ENCODE peak calls at places on chromosomes 3 and 15, in seven cellular contexts. X is OCI-LY7, W is heart right ventricle, L is neural progenitor cell, H is cardiac fibroblast, F is hepatocyte, M is IMR-90. T is an unnamed sample.

GRCh38 chr15:85500729-85501128 is 120.3 kb downstream of the AKAP13 start:
- DNase-seq in X (no peak), W (no peak), L (peak; percentile 73), H (peak; percentile 34), F (no peak), M (peak; percentile 15), T (no peak)

GRCh38 chr3:159765860-159766294 is 222.8 kb upstream of the IL12A start:
- DNase-seq in X (no peak), W (no peak), L (no peak), H (no peak), F (no peak), M (no peak), T (no peak)

GRCh38 chr15:77606142-77607034 is 26.3 kb downstream of the LINGO1 start:
- DNase-seq in X (no peak), W (no peak), L (no peak), H (peak; percentile 43), F (no peak), M (peak; percentile 13), T (no peak)

GRCh38 chr3:13283877-13284264 is 136.3 kb downstream of the NUP210 start:
- DNase-seq in X (no peak), W (no peak), L (no peak), H (no peak), F (no peak), M (no peak), T (no peak)

GRCh38 chr15:82944840-82945239 is 7.7 kb downstream of the HOMER2 start:
- DNase-seq in X (peak; percentile 12), W (no peak), L (no peak), H (no peak), F (no peak), M (no peak), T (peak; percentile 39)

GRCh38 chr15:94580186-94580585 is 348.8 kb downstream of the MCTP2 start:
- DNase-seq in X (no peak), W (no peak), L (no peak), H (no peak), F (no peak), M (no peak), T (no peak)

GRCh38 chr3:60080648-60081047 is 1030.8 kb upstream of the CFAP20DC start:
- DNase-seq in X (peak; percentile 40), W (no peak), L (no peak), H (no peak), F (no peak), M (no peak), T (no peak)

GRCh38 chr3:170703121-170703588 is 117.3 kb upstream of the SLC7A14 start:
- DNase-seq in X (no peak), W (no peak), L (no peak), H (peak; percentile 92), F (no peak), M (peak; percentile 95), T (peak; percentile 89)

GRCh38 chr3:49616491-49616941 is 57.6 kb upstream of the APEH start:
- DNase-seq in X (no peak), W (no peak), L (peak; percentile 32), H (peak; percentile 20), F (peak; percentile 70), M (peak; percentile 56), T (peak; percentile 93)

DNA sequence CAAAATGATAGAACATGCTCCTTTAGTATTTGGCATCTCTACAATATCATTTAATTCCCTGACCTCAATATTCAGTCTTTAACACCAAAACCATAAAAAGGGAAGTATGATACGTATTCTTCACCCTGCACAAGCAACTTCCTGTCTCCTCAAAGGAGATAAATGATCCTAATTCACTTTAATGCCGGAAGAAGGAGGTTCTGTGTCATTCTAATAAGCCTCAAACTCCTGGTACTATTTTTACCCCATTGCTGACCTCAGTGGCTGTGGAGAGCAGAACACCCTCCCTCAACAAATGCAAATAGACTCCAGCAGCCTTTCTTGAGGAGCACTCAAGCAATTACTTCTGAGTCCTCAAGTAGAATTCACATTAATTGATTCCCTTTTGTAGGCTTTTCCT is 173.3 kb downstream of the TMEM108 start:
- DNase-seq in X (peak; percentile 86), W (no peak), L (peak; percentile 62), H (no peak), F (no peak), M (no peak), T (peak; percentile 31)
- H3K4me3 ChIP-seq in X (peak overlapping the region; percentile 46), W (no peak overlapping the region), L (no peak overlapping the region), H (no peak overlapping the region), F (no peak overlapping the region), M (no peak overlapping the region), T (no peak overlapping the region)

GRCh38 chr3:119350114-119350513 is 55.9 kb downstream of the ARHGAP31 start:
- DNase-seq in X (no peak), W (peak; percentile 31), L (peak; percentile 87), H (peak; percentile 46), F (no peak), M (no peak), T (no peak)

GRCh38 chr3:119349353-119349752 is 55.2 kb downstream of the ARHGAP31 start:
- DNase-seq in X (no peak), W (no peak), L (peak; percentile 92), H (no peak), F (no peak), M (no peak), T (no peak)

GRCh38 chr3:119356646-119357045 is 62.5 kb downstream of the ARHGAP31 start:
- DNase-seq in X (no peak), W (no peak), L (no peak), H (peak; percentile 45), F (no peak), M (no peak), T (no peak)

GRCh38 chr3:119352235-119352634 is 58.1 kb downstream of the ARHGAP31 start:
- DNase-seq in X (peak; percentile 72), W (no peak), L (no peak), H (peak; percentile 46), F (no peak), M (peak; percentile 31), T (peak; percentile 38)

DNA sequence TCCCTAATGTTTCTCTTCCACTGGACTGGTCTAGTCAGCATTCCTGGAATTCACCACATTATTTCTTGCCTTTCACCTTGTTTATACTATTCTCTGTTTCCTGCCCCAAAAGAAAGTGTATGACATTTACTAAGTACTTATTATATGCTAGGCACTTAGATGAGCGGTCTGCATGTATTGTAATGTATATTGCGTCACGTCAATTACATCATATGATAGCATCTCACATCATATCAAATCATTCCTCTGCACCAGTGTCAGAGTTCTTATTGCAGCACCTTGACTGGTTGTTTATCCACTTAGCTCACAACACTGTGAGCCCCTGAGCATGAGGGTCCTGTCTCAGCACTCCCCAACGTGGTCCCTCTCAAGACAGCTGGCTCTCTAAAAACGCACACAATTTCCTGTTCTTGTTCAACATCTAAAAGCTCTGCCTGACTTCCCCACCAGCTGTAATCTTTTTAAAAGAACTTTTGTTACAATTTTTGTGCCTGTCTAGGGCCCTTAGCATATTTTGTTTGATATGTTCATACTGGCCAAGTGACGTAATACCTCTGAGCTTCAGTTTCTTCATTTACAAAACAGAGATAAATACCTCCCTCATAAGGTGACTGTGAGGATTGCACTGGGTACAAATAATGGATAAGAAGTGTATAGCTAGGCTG is 58.8 kb downstream of the ARHGAP31 start:
- DNase-seq in X (peak; percentile 67), W (no peak), L (no peak), H (peak; percentile 85), F (peak; percentile 50), M (peak; percentile 89), T (peak; percentile 68)
- TF ChIP-seq CTCF in X (peak; percentile 66), W (peak; percentile 37), L (peak; percentile 37), H (peak; percentile 44), F (peak; percentile 42), M (peak; percentile 64), T (peak; percentile 35)

DNA sequence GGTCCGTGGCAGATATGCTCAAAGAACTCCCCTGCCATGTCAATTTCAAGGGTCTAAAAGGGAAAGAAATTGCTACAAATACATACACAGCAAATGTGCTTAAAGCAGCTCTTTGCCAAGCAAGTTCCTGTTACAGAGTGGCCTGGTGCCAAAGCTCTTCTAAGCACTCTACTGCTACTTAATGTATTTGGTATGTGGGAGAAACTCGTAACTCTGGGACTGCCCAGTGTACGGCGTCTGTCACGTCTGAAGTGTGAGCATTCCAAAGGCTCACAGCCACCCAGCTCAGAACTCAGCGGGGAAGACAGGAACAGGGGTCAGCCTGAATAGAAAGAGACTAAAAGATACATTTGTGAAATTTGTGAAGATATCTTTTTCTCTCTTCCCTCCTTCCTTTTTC is 54.6 kb downstream of the RBMS3 start:
- DNase-seq in X (no peak), W (peak; percentile 51), L (peak; percentile 49), H (peak; percentile 99), F (peak; percentile 92), M (peak; percentile 98), T (peak; percentile 98)
- H3K4me3 ChIP-seq in X (no peak overlapping the region), W (peak overlapping the region; percentile 20), L (no peak overlapping the region), H (peak overlapping the region; percentile 21), F (no peak overlapping the region), M (peak overlapping the region; percentile 26), T (peak overlapping the region; percentile 26)

DNA sequence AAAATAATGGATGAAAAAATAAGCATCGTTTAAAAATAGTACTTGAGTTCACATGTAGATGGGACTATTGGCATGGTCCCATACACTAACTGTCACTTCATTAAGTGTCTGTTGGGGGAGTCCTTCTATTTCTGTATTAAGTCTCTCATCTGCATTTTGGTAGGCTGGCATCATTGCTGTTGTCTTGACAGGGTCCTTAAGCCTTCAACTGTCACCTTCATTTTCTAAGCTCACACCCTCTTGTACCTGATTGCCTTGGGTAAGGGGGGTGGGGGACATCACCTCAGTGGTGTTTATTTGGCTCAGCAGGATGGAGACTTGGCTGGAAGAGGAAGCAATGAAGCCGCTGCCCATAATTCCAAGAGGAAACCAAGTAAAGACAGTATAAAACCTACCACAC is 202.0 kb upstream of the VEPH1 start:
- DNase-seq in X (no peak), W (no peak), L (no peak), H (no peak), F (no peak), M (no peak), T (no peak)
- TF ChIP-seq CTCF in X (no peak), W (no peak), L (no peak), H (no peak), F (no peak), M (no peak), T (no peak)

GRCh38 chr15:66655997-66656396 is 46.0 kb upstream of the SMAD6 start:
- DNase-seq in X (no peak), W (no peak), L (no peak), H (no peak), F (no peak), M (no peak), T (no peak)

GRCh38 chr15:66654718-66655375 is 47.2 kb upstream of the SMAD6 start:
- DNase-seq in X (no peak), W (peak; percentile 56), L (peak; percentile 49), H (no peak), F (peak; percentile 55), M (no peak), T (no peak)

GRCh38 chr15:66653852-66654251 is 48.2 kb upstream of the SMAD6 start:
- DNase-seq in X (no peak), W (no peak), L (no peak), H (no peak), F (no peak), M (no peak), T (no peak)

GRCh38 chr15:66657062-66658020 is 44.7 kb upstream of the SMAD6 start:
- DNase-seq in X (no peak), W (no peak), L (peak; percentile 87), H (no peak), F (peak; percentile 59), M (no peak), T (no peak)

GRCh38 chr15:66655511-66655910 is 46.5 kb upstream of the SMAD6 start:
- DNase-seq in X (no peak), W (no peak), L (no peak), H (no peak), F (no peak), M (no peak), T (no peak)
- H3K4me3 ChIP-seq in X (no peak overlapping the region), W (no peak overlapping the region), L (no peak overlapping the region), H (no peak overlapping the region), F (no peak overlapping the region), M (no peak overlapping the region), T (no peak overlapping the region)